ENCODE peak calls at places on chromosomes 11 and 22, in five cellular contexts. H, Q, F, Y and E are unnamed samples.

GRCh38 chr11:111177037-111177988 is 68.2 kb upstream of the POU2AF2 start:
- DNase-seq in Y (no peak), Q (peak; percentile 91), F (no peak), H (no peak), E (no peak)

GRCh38 chr11:58832246-58832645 is 12.3 kb downstream of the GLYATL2 start:
- DNase-seq in Q (no peak), Y (no peak), F (no peak), H (no peak), E (peak; percentile 71)

GRCh38 chr22:46090631-46091201 is 59.6 kb upstream of the PPARA start:
- DNase-seq in Y (no peak), F (no peak), Q (no peak), H (no peak), E (peak; percentile 86)

GRCh38 chr11:48109046-48109666 is 107.5 kb upstream of the OR4B1 start:
- DNase-seq in H (no peak), Q (peak; percentile 82), F (peak; percentile 70), Y (peak; percentile 37), E (peak; percentile 35)

GRCh38 chr11:68099474-68100405 is 21.4 kb downstream of the CHKA start:
- DNase-seq in H (peak; percentile 57), Y (no peak), Q (peak; percentile 62), F (peak; percentile 9), E (no peak)

GRCh38 chr11:77637345-77638165 is at the start of gene CLNS1A:
- DNase-seq in Y (peak; percentile 82), F (peak; percentile 90), Q (peak; percentile 92), H (peak; percentile 89), E (peak; percentile 85)

GRCh38 chr11:119340335-119341221 is at the start of gene C1QTNF5:
- DNase-seq in Q (no peak), H (peak; percentile 83), Y (no peak), F (peak; percentile 83), E (no peak)

GRCh38 chr11:102780491-102780918 is at the start of gene MMP10:
- DNase-seq in Q (no peak), Y (peak; percentile 54), F (peak; percentile 55), H (no peak), E (peak; percentile 88)

GRCh38 chr11:65479184-65480145 is 19.4 kb upstream of the MALAT1 start:
- DNase-seq in Y (no peak), Q (no peak), H (peak; percentile 60), F (peak; percentile 93), E (peak; percentile 72)

GRCh38 chr11:126607374-126607773 is 251.9 kb downstream of the ST3GAL4 start:
- DNase-seq in Y (peak; percentile 31), H (peak; percentile 83), Q (peak; percentile 5), F (peak; percentile 25), E (peak; percentile 39)

GRCh38 chr11:6315811-6316425 is 4.4 kb downstream of the CAVIN3 start:
- DNase-seq in H (peak; percentile 79), F (peak; percentile 71), Y (peak; percentile 41), Q (peak; percentile 62), E (peak; percentile 40)

DNA sequence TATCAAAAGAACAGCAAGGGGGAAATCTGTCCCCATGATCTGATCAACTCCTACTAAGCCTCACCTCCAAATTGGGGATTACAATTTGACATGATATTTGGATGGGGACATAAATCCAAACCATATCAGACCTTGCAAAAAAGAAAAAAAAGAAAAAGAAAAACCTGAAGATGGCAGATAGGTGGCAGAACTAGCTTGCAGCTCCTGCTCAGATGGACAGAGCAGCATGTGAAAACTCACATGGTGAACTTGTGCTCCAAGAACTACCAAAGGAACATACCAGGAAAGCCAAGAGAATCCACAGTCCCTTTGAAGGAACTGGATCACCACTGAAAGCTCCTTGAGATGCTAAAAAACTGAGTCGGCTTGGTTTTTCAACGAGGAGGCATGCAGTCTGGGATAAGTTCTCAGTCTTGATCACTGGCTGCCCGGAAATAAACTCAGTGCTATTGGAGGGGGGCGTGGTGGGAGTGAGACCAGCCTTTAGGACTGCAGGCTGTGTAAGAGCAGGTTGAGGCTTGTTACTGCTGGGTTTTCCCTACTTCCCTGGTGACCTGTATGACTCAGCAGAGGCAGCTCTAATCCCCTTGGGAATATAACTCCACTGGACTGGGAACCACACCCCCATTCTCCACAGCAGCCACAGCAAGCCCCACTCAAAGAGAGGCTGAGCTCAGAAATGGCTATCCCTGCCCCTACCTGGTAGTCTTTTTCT is 358.3 kb upstream of the ARHGAP42 start:
- DNase-seq in H (no peak), F (peak; percentile 1), Y (no peak), Q (no peak), E (peak; percentile 87)
- H3K9me3 ChIP-seq in H (no peaks in the 10 kb centered on the region), F (no peaks in the 10 kb centered on the region), Y (no peaks in the 10 kb centered on the region), Q (no peaks in the 10 kb centered on the region), E (no peaks in the 10 kb centered on the region)

GRCh38 chr22:31344369-31345330 is 1.5 kb downstream of the PATZ1 start:
- DNase-seq in H (peak; percentile 39), Y (no peak), Q (peak; percentile 65), F (peak; percentile 63), E (no peak)
- H3K79me2 ChIP-seq in H (peaks cover 57% of the 10 kb centered on the region), Y (peaks cover 49% of the 10 kb centered on the region), Q (peaks cover 42% of the 10 kb centered on the region), F (no peaks in the 10 kb centered on the region), E (no peaks in the 10 kb centered on the region)

DNA sequence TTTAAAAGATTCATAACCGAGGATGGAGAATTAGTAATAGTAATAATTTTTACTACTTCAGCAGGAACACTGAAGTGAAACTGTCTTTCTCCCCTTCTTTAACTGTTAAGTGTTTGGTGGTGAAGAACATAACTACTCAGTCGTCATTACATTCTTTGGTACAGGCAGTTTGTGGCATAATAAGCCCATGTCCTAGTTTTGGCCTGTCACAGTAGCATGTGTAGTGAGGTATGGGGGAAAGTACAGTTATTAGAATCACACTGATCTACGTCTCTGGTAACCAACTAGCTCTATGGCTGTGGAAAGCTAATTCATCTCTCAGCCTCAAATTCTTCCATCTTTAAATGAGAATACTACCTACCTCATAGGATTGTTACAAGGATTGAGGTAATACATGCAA is 71.8 kb downstream of the RBFOX2 start:
- DNase-seq in Y (no peak), Q (no peak), F (no peak), H (no peak), E (no peak)
- H3K4me1 ChIP-seq in Y (peaks cover 4% of the 10 kb centered on the region), Q (no peaks in the 10 kb centered on the region), F (peaks cover 12% of the 10 kb centered on the region), H (peaks cover 44% of the 10 kb centered on the region), E (peaks cover 6% of the 10 kb centered on the region)

GRCh38 chr11:101176381-101176780 is 46.8 kb upstream of the PGR start:
- DNase-seq in H (no peak), F (peak; percentile 1), Q (no peak), Y (no peak), E (peak; percentile 1)

GRCh38 chr11:101185985-101186384 is 56.4 kb upstream of the PGR start:
- DNase-seq in Q (no peak), Y (no peak), H (no peak), F (no peak), E (no peak)

GRCh38 chr11:101180481-101180880 is 50.9 kb upstream of the PGR start:
- DNase-seq in F (no peak), Y (no peak), H (no peak), Q (no peak), E (no peak)
- H3K9me3 ChIP-seq in F (no peaks in the 10 kb centered on the region), Y (no peaks in the 10 kb centered on the region), H (no peaks in the 10 kb centered on the region), Q (no peaks in the 10 kb centered on the region), E (no peaks in the 10 kb centered on the region)

DNA sequence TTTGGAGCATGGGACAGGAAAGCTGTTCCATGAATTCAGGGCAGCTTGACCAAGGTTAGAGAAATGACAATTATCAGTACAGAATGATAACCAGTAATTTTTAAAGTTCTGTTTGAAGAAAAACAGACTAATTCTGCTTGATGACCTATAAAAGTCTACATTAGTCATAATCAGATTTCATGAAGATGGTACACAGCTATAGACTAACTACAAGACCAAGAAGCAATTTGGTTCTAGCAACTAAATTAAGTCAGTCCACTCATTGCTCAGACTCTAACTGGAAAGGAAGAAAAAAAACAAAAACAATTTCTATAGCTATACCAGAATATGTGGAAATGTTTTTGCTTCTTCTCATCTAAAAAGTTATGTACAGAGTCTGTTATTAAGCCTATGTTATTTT is 24.9 kb downstream of the MRTFA start:
- DNase-seq in Q (no peak), H (no peak), Y (no peak), F (no peak), E (no peak)
- H3K79me2 ChIP-seq in Q (peaks cover 46% of the 10 kb centered on the region), H (peaks cover 95% of the 10 kb centered on the region), Y (peaks cover 65% of the 10 kb centered on the region), F (peaks cover 54% of the 10 kb centered on the region), E (peaks cover 96% of the 10 kb centered on the region)

DNA sequence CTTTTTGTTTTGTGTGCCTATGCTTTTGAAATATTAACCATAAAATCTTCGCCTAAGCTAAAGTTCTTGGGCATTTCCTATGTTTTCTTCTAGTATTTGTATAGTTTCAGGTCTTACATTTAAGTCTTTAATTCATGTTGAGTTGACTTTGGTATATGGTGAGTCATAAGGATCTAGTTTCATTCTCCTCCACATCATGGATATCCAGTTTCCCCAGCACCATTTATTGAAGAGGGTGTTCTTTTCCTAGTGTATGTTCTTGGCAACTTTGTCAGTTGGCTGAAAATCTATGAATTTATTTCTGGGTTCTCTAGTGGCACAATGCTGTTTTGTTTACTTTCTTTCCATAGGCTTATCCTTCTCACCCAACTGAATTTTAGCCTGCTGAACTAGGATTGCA is 49.0 kb downstream of the CTSC start:
- DNase-seq in Q (no peak), Y (no peak), H (no peak), F (peak; percentile 43), E (no peak)
- H3K4me1 ChIP-seq in Q (no peaks in the 10 kb centered on the region), Y (no peaks in the 10 kb centered on the region), H (peaks cover 5% of the 10 kb centered on the region), F (no peaks in the 10 kb centered on the region), E (peaks cover 6% of the 10 kb centered on the region)

GRCh38 chr22:37626144-37626543 is 13.3 kb upstream of the SH3BP1 start:
- DNase-seq in F (peak; percentile 59), Q (no peak), H (no peak), Y (no peak), E (no peak)
- H3K9me3 ChIP-seq in F (no peaks in the 10 kb centered on the region), Q (no peaks in the 10 kb centered on the region), H (no peaks in the 10 kb centered on the region), Y (no peaks in the 10 kb centered on the region), E (no peaks in the 10 kb centered on the region)